ENCODE peak calls at places on chromosomes 12 and 14, in nine cellular contexts. One of them, this sample, is unnamed.

GRCh38 chr12:110600254-110600653 is 13.7 kb upstream of the TCTN1 start:
- DNase-seq in CD4-positive, alpha-beta T cell: no peak
- DNase-seq in suprapubic skin: no peak
- DNase-seq in RWPE1: peak
- DNase-seq in uterus: no peak
- DNase-seq in endodermal cell: no peak
- DNase-seq in epithelial cell of esophagus: peak
- DNase-seq in HCT116: peak
- DNase-seq in HFFc6: peak
- DNase-seq in this sample: no peak

GRCh38 chr14:97780804-97781203 is 983.6 kb downstream of the VRK1 start:
- DNase-seq in CD4-positive, alpha-beta T cell: no peak
- DNase-seq in suprapubic skin: no peak
- DNase-seq in RWPE1: no peak
- DNase-seq in uterus: no peak
- DNase-seq in endodermal cell: no peak
- DNase-seq in epithelial cell of esophagus: no peak
- DNase-seq in HCT116: no peak
- DNase-seq in HFFc6: no peak
- DNase-seq in this sample: no peak

GRCh38 chr14:104977008-104977680 is 1.0 kb downstream of the AHNAK2 start:
- DNase-seq in CD4-positive, alpha-beta T cell: no peak
- DNase-seq in suprapubic skin: peak
- DNase-seq in RWPE1: no peak
- DNase-seq in uterus: no peak
- DNase-seq in endodermal cell: no peak
- DNase-seq in epithelial cell of esophagus: no peak
- DNase-seq in HCT116: no peak
- DNase-seq in HFFc6: no peak
- DNase-seq in this sample: no peak

GRCh38 chr14:98949506-98950135 is 322.4 kb downstream of the BCL11B start:
- DNase-seq in CD4-positive, alpha-beta T cell: no peak
- DNase-seq in suprapubic skin: no peak
- DNase-seq in RWPE1: no peak
- DNase-seq in uterus: no peak
- DNase-seq in endodermal cell: no peak
- DNase-seq in epithelial cell of esophagus: peak
- DNase-seq in HCT116: no peak
- DNase-seq in HFFc6: no peak
- DNase-seq in this sample: no peak

GRCh38 chr12:52925717-52926595 is 21.1 kb upstream of the KRT8 start:
- DNase-seq in CD4-positive, alpha-beta T cell: no peak
- DNase-seq in suprapubic skin: no peak
- DNase-seq in RWPE1: no peak
- DNase-seq in uterus: no peak
- DNase-seq in endodermal cell: peak
- DNase-seq in epithelial cell of esophagus: no peak
- DNase-seq in HCT116: no peak
- DNase-seq in HFFc6: no peak
- DNase-seq in this sample: no peak

GRCh38 chr12:56158926-56159461 is 835 bp downstream of the MYL6 start:
- DNase-seq in CD4-positive, alpha-beta T cell: no peak
- DNase-seq in suprapubic skin: peak
- DNase-seq in RWPE1: peak
- DNase-seq in uterus: peak
- DNase-seq in endodermal cell: peak
- DNase-seq in epithelial cell of esophagus: peak
- DNase-seq in HCT116: no peak
- DNase-seq in HFFc6: peak
- DNase-seq in this sample: no peak

GRCh38 chr14:106551265-106551664 is 1024.9 kb downstream of the TMEM121 start:
- DNase-seq in CD4-positive, alpha-beta T cell: no peak
- DNase-seq in suprapubic skin: no peak
- DNase-seq in RWPE1: no peak
- DNase-seq in uterus: no peak
- DNase-seq in endodermal cell: no peak
- DNase-seq in epithelial cell of esophagus: no peak
- DNase-seq in HCT116: no peak
- DNase-seq in HFFc6: no peak
- DNase-seq in this sample: no peak

GRCh38 chr12:131863711-131864396 is 30.6 kb upstream of the ULK1 start:
- DNase-seq in CD4-positive, alpha-beta T cell: no peak
- DNase-seq in suprapubic skin: peak
- DNase-seq in RWPE1: no peak
- DNase-seq in uterus: no peak
- DNase-seq in endodermal cell: peak
- DNase-seq in epithelial cell of esophagus: no peak
- DNase-seq in HCT116: no peak
- DNase-seq in HFFc6: no peak
- DNase-seq in this sample: no peak

GRCh38 chr14:96037891-96038557 is 1.1 kb upstream of the C14orf132 start:
- DNase-seq in CD4-positive, alpha-beta T cell: no peak
- DNase-seq in suprapubic skin: peak
- DNase-seq in RWPE1: peak
- DNase-seq in uterus: peak
- DNase-seq in endodermal cell: peak
- DNase-seq in epithelial cell of esophagus: peak
- DNase-seq in HCT116: peak
- DNase-seq in HFFc6: peak
- DNase-seq in this sample: peak

GRCh38 chr12:48069253-48069652 is 36.6 kb downstream of the SENP1 start:
- DNase-seq in CD4-positive, alpha-beta T cell: no peak
- DNase-seq in suprapubic skin: no peak
- DNase-seq in RWPE1: peak
- DNase-seq in uterus: no peak
- DNase-seq in endodermal cell: no peak
- DNase-seq in epithelial cell of esophagus: peak
- DNase-seq in HCT116: no peak
- DNase-seq in HFFc6: no peak
- DNase-seq in this sample: no peak

GRCh38 chr12:110774824-110775223 is 32.1 kb upstream of the PPP1CC start:
- DNase-seq in CD4-positive, alpha-beta T cell: no peak
- DNase-seq in suprapubic skin: no peak
- DNase-seq in RWPE1: no peak
- DNase-seq in uterus: no peak
- DNase-seq in endodermal cell: no peak
- DNase-seq in epithelial cell of esophagus: no peak
- DNase-seq in HCT116: no peak
- DNase-seq in HFFc6: no peak
- DNase-seq in this sample: no peak

GRCh38 chr14:26775765-26776577 is 178.1 kb upstream of the NOVA1 start:
- DNase-seq in CD4-positive, alpha-beta T cell: no peak
- DNase-seq in suprapubic skin: no peak
- DNase-seq in RWPE1: peak
- DNase-seq in uterus: no peak
- DNase-seq in endodermal cell: no peak
- DNase-seq in epithelial cell of esophagus: peak
- DNase-seq in HCT116: no peak
- DNase-seq in HFFc6: no peak
- DNase-seq in this sample: no peak

GRCh38 chr12:23867794-23868193 is 81.7 kb downstream of the SOX5 start:
- DNase-seq in CD4-positive, alpha-beta T cell: no peak
- DNase-seq in suprapubic skin: no peak
- DNase-seq in RWPE1: no peak
- DNase-seq in uterus: no peak
- DNase-seq in endodermal cell: no peak
- DNase-seq in epithelial cell of esophagus: no peak
- DNase-seq in HCT116: no peak
- DNase-seq in HFFc6: no peak
- DNase-seq in this sample: no peak

GRCh38 chr14:72947366-72948160 is 21.3 kb downstream of the DCAF4 start:
- DNase-seq in CD4-positive, alpha-beta T cell: no peak
- DNase-seq in suprapubic skin: no peak
- DNase-seq in RWPE1: no peak
- DNase-seq in uterus: no peak
- DNase-seq in endodermal cell: no peak
- DNase-seq in epithelial cell of esophagus: peak
- DNase-seq in HCT116: no peak
- DNase-seq in HFFc6: no peak
- DNase-seq in this sample: no peak

GRCh38 chr12:123003257-123003656 is 22.8 kb downstream of the ARL6IP4 start:
- DNase-seq in CD4-positive, alpha-beta T cell: no peak
- DNase-seq in suprapubic skin: no peak
- DNase-seq in RWPE1: no peak
- DNase-seq in uterus: no peak
- DNase-seq in endodermal cell: no peak
- DNase-seq in epithelial cell of esophagus: no peak
- DNase-seq in HCT116: no peak
- DNase-seq in HFFc6: no peak
- DNase-seq in this sample: no peak

GRCh38 chr12:113561381-113561780 is 89.7 kb upstream of the LHX5 start:
- DNase-seq in CD4-positive, alpha-beta T cell: no peak
- DNase-seq in suprapubic skin: no peak
- DNase-seq in RWPE1: no peak
- DNase-seq in uterus: no peak
- DNase-seq in endodermal cell: no peak
- DNase-seq in epithelial cell of esophagus: no peak
- DNase-seq in HCT116: no peak
- DNase-seq in HFFc6: no peak
- DNase-seq in this sample: no peak

GRCh38 chr14:69270795-69271708 is 11.1 kb downstream of the GALNT16 start:
- DNase-seq in CD4-positive, alpha-beta T cell: no peak
- DNase-seq in suprapubic skin: no peak
- DNase-seq in RWPE1: no peak
- DNase-seq in uterus: no peak
- DNase-seq in endodermal cell: no peak
- DNase-seq in epithelial cell of esophagus: peak
- DNase-seq in HCT116: no peak
- DNase-seq in HFFc6: no peak
- DNase-seq in this sample: no peak

DNA sequence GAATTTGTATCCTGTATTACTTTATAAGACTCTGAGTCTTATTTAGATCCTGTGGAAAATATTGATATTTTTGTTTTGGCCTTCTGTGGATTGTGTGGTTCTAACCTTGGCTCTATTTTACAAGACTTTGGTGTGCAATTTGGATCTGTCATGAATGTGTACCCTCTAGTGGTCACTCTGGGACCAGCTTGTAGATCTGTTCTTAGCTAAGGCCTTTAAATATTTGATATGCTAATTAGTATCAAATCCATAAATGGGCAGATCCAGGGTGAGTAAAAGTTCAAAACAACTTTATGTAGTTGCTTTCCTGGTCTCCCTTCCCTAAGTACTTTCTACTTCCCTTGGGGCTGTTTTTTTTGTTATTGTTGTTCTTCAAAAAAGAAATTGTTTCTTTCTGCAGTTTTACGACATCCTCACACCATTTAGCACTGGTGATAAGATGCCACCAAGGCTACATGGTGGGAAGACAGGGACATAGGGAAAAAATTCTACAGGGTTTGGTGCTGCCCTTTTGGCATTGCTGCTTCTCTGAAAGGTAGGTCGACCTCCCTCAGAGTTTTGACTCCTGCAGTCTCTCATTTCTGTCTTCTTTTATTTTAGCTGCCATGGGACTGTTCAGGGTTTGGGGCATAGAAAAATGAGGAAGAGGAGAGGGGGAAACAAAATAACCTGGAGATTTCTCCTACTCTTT is 238.5 kb downstream of the GPHN start:
- DNase-seq in CD4-positive, alpha-beta T cell: no peak
- DNase-seq in suprapubic skin: no peak
- DNase-seq in RWPE1: peak
- DNase-seq in uterus: no peak
- DNase-seq in endodermal cell: no peak
- DNase-seq in epithelial cell of esophagus: peak
- DNase-seq in HCT116: peak
- DNase-seq in HFFc6: peak
- DNase-seq in this sample: no peak
- TF ChIP-seq CTCF in CD4-positive, alpha-beta T cell: peak
- TF ChIP-seq CTCF in suprapubic skin: no peak
- TF ChIP-seq CTCF in RWPE1: peak
- TF ChIP-seq CTCF in uterus: peak
- TF ChIP-seq CTCF in endodermal cell: peak
- TF ChIP-seq CTCF in epithelial cell of esophagus: peak
- TF ChIP-seq CTCF in HCT116: peak
- TF ChIP-seq CTCF in HFFc6: peak
- TF ChIP-seq CTCF in this sample: peak

GRCh38 chr14:90103808-90104207 is 42.0 kb downstream of the KCNK13 start:
- DNase-seq in CD4-positive, alpha-beta T cell: no peak
- DNase-seq in suprapubic skin: no peak
- DNase-seq in RWPE1: no peak
- DNase-seq in uterus: no peak
- DNase-seq in endodermal cell: no peak
- DNase-seq in epithelial cell of esophagus: peak
- DNase-seq in HCT116: no peak
- DNase-seq in HFFc6: no peak
- DNase-seq in this sample: no peak
- TF ChIP-seq CTCF in CD4-positive, alpha-beta T cell: no peak
- TF ChIP-seq CTCF in suprapubic skin: no peak
- TF ChIP-seq CTCF in RWPE1: no peak
- TF ChIP-seq CTCF in uterus: no peak
- TF ChIP-seq CTCF in endodermal cell: no peak
- TF ChIP-seq CTCF in epithelial cell of esophagus: no peak
- TF ChIP-seq CTCF in HCT116: no peak
- TF ChIP-seq CTCF in HFFc6: no peak
- TF ChIP-seq CTCF in this sample: no peak

DNA sequence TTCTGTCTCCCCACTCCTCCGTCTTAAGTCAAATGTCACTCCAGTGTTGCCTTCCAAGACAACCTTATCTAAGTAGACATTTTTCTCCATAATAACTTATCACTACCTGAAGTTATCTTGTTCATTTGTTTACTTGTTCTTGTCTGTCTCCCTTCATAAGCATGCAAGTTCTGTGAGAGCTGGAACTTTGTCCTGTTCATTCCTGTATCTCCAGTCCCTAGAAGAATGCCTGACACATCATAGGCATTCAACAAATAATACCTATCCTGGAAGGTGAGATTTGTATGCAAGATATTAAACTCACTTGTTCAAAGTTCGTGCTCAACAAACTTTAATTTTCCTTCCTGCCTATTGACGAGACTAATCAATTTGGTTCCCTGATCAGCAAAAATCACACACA is 5.7 kb upstream of the MIA2 start:
- DNase-seq in CD4-positive, alpha-beta T cell: no peak
- DNase-seq in suprapubic skin: no peak
- DNase-seq in RWPE1: no peak
- DNase-seq in uterus: no peak
- DNase-seq in endodermal cell: no peak
- DNase-seq in epithelial cell of esophagus: no peak
- DNase-seq in HCT116: no peak
- DNase-seq in HFFc6: no peak
- DNase-seq in this sample: no peak
- TF ChIP-seq CTCF in CD4-positive, alpha-beta T cell: no peak
- TF ChIP-seq CTCF in suprapubic skin: no peak
- TF ChIP-seq CTCF in RWPE1: no peak
- TF ChIP-seq CTCF in uterus: no peak
- TF ChIP-seq CTCF in endodermal cell: no peak
- TF ChIP-seq CTCF in epithelial cell of esophagus: no peak
- TF ChIP-seq CTCF in HCT116: no peak
- TF ChIP-seq CTCF in HFFc6: no peak
- TF ChIP-seq CTCF in this sample: no peak

DNA sequence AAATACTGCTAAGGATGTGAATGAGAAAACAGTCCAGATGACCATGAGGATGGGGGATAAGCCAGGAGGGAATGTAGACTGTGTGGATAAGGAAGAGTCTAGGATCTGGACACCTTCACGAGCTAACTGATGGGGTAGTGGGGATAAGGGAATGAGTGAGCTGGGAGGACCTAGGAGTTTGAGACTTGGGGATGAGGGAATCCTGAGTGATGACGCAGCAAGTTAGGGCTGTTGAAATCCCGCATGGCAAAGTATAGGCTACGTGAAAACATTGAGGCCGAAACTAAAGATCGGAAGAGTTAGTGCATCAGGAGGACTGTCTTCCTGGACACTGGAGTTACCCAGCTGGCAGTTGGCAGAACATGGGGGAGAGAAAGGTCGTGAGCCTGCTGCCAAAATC is 129.2 kb upstream of the EEA1 start:
- DNase-seq in CD4-positive, alpha-beta T cell: no peak
- DNase-seq in suprapubic skin: no peak
- DNase-seq in RWPE1: no peak
- DNase-seq in uterus: no peak
- DNase-seq in endodermal cell: no peak
- DNase-seq in epithelial cell of esophagus: no peak
- DNase-seq in HCT116: no peak
- DNase-seq in HFFc6: no peak
- DNase-seq in this sample: no peak
- TF ChIP-seq CTCF in CD4-positive, alpha-beta T cell: no peak
- TF ChIP-seq CTCF in suprapubic skin: no peak
- TF ChIP-seq CTCF in RWPE1: no peak
- TF ChIP-seq CTCF in uterus: no peak
- TF ChIP-seq CTCF in endodermal cell: no peak
- TF ChIP-seq CTCF in epithelial cell of esophagus: no peak
- TF ChIP-seq CTCF in HCT116: no peak
- TF ChIP-seq CTCF in HFFc6: no peak
- TF ChIP-seq CTCF in this sample: no peak

This sample was measured in type B pancreatic cell.